ENCODE peak calls at places on chromosomes 2 and 18, in four cellular contexts. Y is T47D, Q is NCI-H524, S is neural crest cell. R is an unnamed sample.

GRCh38 chr2:69454976-69455375 is 17.7 kb upstream of the NFU1 start:
- DNase-seq in Y (no peak), Q (no peak), S (no peak), R (no peak)

GRCh38 chr2:128315829-128316776 is 2.6 kb downstream of the HS6ST1 start:
- DNase-seq in Y (no peak), Q (no peak), S (no peak), R (no peak)

GRCh38 chr18:4058179-4058578 is 396.9 kb downstream of the DLGAP1 start:
- DNase-seq in Y (no peak), Q (no peak), S (no peak), R (no peak)

GRCh38 chr2:2048461-2048860 is 282.6 kb downstream of the MYT1L start:
- DNase-seq in Y (no peak), Q (no peak), S (no peak), R (no peak)

GRCh38 chr18:63189817-63190216 is 129.8 kb downstream of the BCL2 start:
- DNase-seq in Y (no peak), Q (no peak), S (no peak), R (no peak)

GRCh38 chr2:111705711-111706323 is 178.2 kb downstream of the ANAPC1 start:
- DNase-seq in Y (no peak), Q (no peak), S (no peak), R (no peak)

GRCh38 chr2:128442053-128442751 is 123.5 kb upstream of the HS6ST1 start:
- DNase-seq in Y (peak), Q (no peak), S (no peak), R (no peak)

GRCh38 chr2:19799881-19800780 is 101.7 kb downstream of the TTC32 start:
- DNase-seq in Y (no peak), Q (no peak), S (no peak), R (no peak)

GRCh38 chr2:24708537-24709152 is 84.5 kb downstream of the PTRHD1 start:
- DNase-seq in Y (no peak), Q (no peak), S (no peak), R (no peak)

GRCh38 chr2:237535385-237536082 is 30.8 kb upstream of the PRLH start:
- DNase-seq in Y (no peak), Q (no peak), S (no peak), R (no peak)

GRCh38 chr2:2550856-2551255 is 219.8 kb upstream of the MYT1L start:
- DNase-seq in Y (no peak), Q (no peak), S (no peak), R (no peak)

GRCh38 chr2:100865819-100866462 is 46.0 kb downstream of the NPAS2 start:
- DNase-seq in Y (no peak), Q (no peak), S (no peak), R (no peak)

GRCh38 chr2:161161074-161161577 is 898 bp downstream of the TANK start:
- DNase-seq in Y (no peak), Q (no peak), S (no peak), R (no peak)

GRCh38 chr2:11495844-11496271 is 29.9 kb upstream of the E2F6 start:
- DNase-seq in Y (no peak), Q (peak), S (peak), R (no peak)

GRCh38 chr2:67658820-67659219 is 261.7 kb downstream of the ETAA1 start:
- DNase-seq in Y (no peak), Q (no peak), S (no peak), R (no peak)

GRCh38 chr2:241064008-241064801 is 37.9 kb downstream of the MTERF4 start:
- DNase-seq in Y (peak), Q (no peak), S (no peak), R (no peak)

GRCh38 chr2:234843411-234843810 is 108.4 kb upstream of the SH3BP4 start:
- DNase-seq in Y (no peak), Q (no peak), S (no peak), R (no peak)

GRCh38 chr2:205685314-205686230 is 3.3 kb downstream of the NRP2 start:
- DNase-seq in Y (no peak), Q (peak), S (no peak), R (no peak)

GRCh38 chr2:127606594-127607398 is 39.2 kb upstream of the GPR17 start:
- DNase-seq in Y (no peak), Q (no peak), S (no peak), R (no peak)

GRCh38 chr2:101766871-101767739 is 69.6 kb downstream of the MAP4K4 start:
- DNase-seq in Y (no peak), Q (peak), S (no peak), R (no peak)

GRCh38 chr2:33240178-33240577 is 236.3 kb upstream of the RASGRP3 start:
- DNase-seq in Y (no peak), Q (no peak), S (no peak), R (no peak)

R was measured in amygdala.